ENCODE peak calls at places on chromosomes 1 and 21, in nine cellular contexts. S, I, B, Z, U, R, T, K and Y are unnamed samples.

GRCh38 chr1:183155939-183156338 is 30.1 kb upstream of the LAMC2 start:
- DNase-seq in U (no peak), K (no peak), T (no peak), R (no peak), Z (no peak), S (peak; percentile 47), I (no peak), B (no peak), Y (no peak)

GRCh38 chr1:156796340-156797097 is 20.1 kb downstream of the SH2D2A start:
- DNase-seq in I (no peak), U (no peak), S (no peak), K (no peak), T (no peak), B (no peak), Z (no peak), R (no peak), Y (no peak)

GRCh38 chr1:101474039-101474665 is 237.3 kb downstream of the S1PR1 start:
- DNase-seq in I (no peak), B (no peak), T (no peak), U (no peak), Z (peak; percentile 7), R (peak; percentile 20), S (peak; percentile 57), K (no peak), Y (peak; percentile 37)

GRCh38 chr1:16443975-16444745 is 3.6 kb downstream of the NECAP2 start:
- DNase-seq in Z (no peak), S (no peak), T (no peak), B (no peak), I (no peak), R (no peak), U (no peak), K (peak; percentile 31), Y (no peak)

GRCh38 chr21:31180256-31181088 is 142.2 kb upstream of the KRTAP19-8 start:
- DNase-seq in R (peak; percentile 79), K (no peak), I (no peak), Z (peak; percentile 49), U (peak; percentile 7), T (no peak), B (no peak), S (peak; percentile 35), Y (peak; percentile 67)

GRCh38 chr1:165439287-165439686 is 5.6 kb downstream of the RXRG start:
- DNase-seq in S (no peak), U (no peak), T (no peak), K (no peak), R (no peak), I (no peak), Z (no peak), B (no peak), Y (peak; percentile 66)

GRCh38 chr1:213415686-213416380 is 364.8 kb downstream of the RPS6KC1 start:
- DNase-seq in I (no peak), S (no peak), R (no peak), U (no peak), B (no peak), Z (no peak), K (no peak), T (no peak), Y (peak; percentile 55)

GRCh38 chr1:10510520-10511493 is 36.1 kb downstream of the PEX14 start:
- DNase-seq in K (no peak), B (peak; percentile 68), S (peak; percentile 94), Z (peak; percentile 86), R (peak; percentile 79), U (no peak), I (no peak), T (peak; percentile 86), Y (no peak)

GRCh38 chr1:31239653-31240241 is at the start of gene NKAIN1:
- DNase-seq in K (peak; percentile 68), T (no peak), U (peak; percentile 28), B (no peak), I (peak; percentile 48), R (no peak), S (peak; percentile 49), Z (peak; percentile 36), Y (peak; percentile 87)

GRCh38 chr1:172397633-172398032 is 22.9 kb upstream of the C1orf105 start:
- DNase-seq in B (no peak), R (no peak), K (no peak), Z (no peak), S (no peak), T (no peak), U (no peak), I (no peak), Y (no peak)

GRCh38 chr1:180503274-180503862 is 991 bp upstream of the ACBD6 start:
- DNase-seq in Z (peak; percentile 38), B (no peak), S (peak; percentile 56), T (no peak), K (no peak), U (no peak), I (no peak), R (peak; percentile 37), Y (no peak)

GRCh38 chr1:17207966-17208418 is 3.1 kb downstream of the PADI1 start:
- DNase-seq in R (peak; percentile 62), S (peak; percentile 87), Z (peak; percentile 69), U (no peak), K (no peak), T (peak; percentile 47), I (no peak), B (no peak), Y (no peak)

GRCh38 chr1:43286115-43286514 is 734 bp upstream of the C1orf210 start:
- DNase-seq in B (no peak), T (no peak), K (no peak), I (no peak), U (no peak), Z (no peak), S (no peak), R (no peak), Y (no peak)

GRCh38 chr21:41932576-41933258 is 21.1 kb downstream of the C2CD2 start:
- DNase-seq in Z (no peak), R (peak; percentile 53), S (peak; percentile 88), U (no peak), K (peak; percentile 93), T (no peak), B (no peak), I (no peak), Y (peak; percentile 89)